ENCODE peak calls at places on chromosomes 2 and 18, in six cellular contexts. Q is esophagus squamous epithelium; S is AG09309; M is breast epithelium; U is CD8-positive, alpha-beta T cell; I is GM12864. Y is an unnamed sample.

GRCh38 chr2:171460537-171460936 is 26.5 kb downstream of the DCAF17 start:
- DNase-seq in Q (no peak), S (no peak), M (no peak), U (no peak), I (no peak), Y (no peak)

GRCh38 chr2:237440819-237441281 is 26.9 kb upstream of the COL6A3 start:
- DNase-seq in Q (no peak), S (no peak), M (no peak), U (no peak), I (peak), Y (no peak)

GRCh38 chr2:19846030-19846429 is 55.8 kb downstream of the TTC32 start:
- DNase-seq in Q (no peak), S (no peak), M (peak), U (no peak), I (no peak), Y (no peak)

GRCh38 chr2:173719471-173719870 is 245.7 kb downstream of the SP3 start:
- DNase-seq in Q (no peak), S (no peak), M (no peak), U (no peak), I (no peak), Y (no peak)

GRCh38 chr2:185967335-185967734 is 228.7 kb downstream of the FSIP2 start:
- DNase-seq in Q (no peak), S (no peak), M (no peak), U (no peak), I (no peak), Y (no peak)

GRCh38 chr2:98383166-98383565 is 36.9 kb downstream of the CNGA3 start:
- DNase-seq in Q (no peak), S (no peak), M (no peak), U (no peak), I (no peak), Y (no peak)

GRCh38 chr18:61912476-61912875 is 19.7 kb upstream of the RNF152 start:
- DNase-seq in Q (no peak), S (no peak), M (no peak), U (no peak), I (no peak), Y (no peak)

GRCh38 chr2:88258208-88258607 is 88.1 kb downstream of the THNSL2 start:
- DNase-seq in Q (no peak), S (no peak), M (peak), U (no peak), I (no peak), Y (no peak)

GRCh38 chr2:224901121-224901676 is 141.1 kb downstream of the DOCK10 start:
- DNase-seq in Q (no peak), S (no peak), M (no peak), U (no peak), I (no peak), Y (no peak)

GRCh38 chr18:38996056-38996455 is 1430.5 kb upstream of the CELF4 start:
- DNase-seq in Q (no peak), S (no peak), M (no peak), U (no peak), I (no peak), Y (no peak)

GRCh38 chr2:109715302-109715937 is 78.7 kb upstream of the RGPD5 start:
- DNase-seq in Q (no peak), S (no peak), M (peak), U (no peak), I (no peak), Y (no peak)

GRCh38 chr18:7202119-7202680 is 28.7 kb upstream of the LRRC30 start:
- DNase-seq in Q (no peak), S (no peak), M (no peak), U (no peak), I (no peak), Y (no peak)

GRCh38 chr2:11480859-11481258 is 14.9 kb upstream of the E2F6 start:
- DNase-seq in Q (no peak), S (no peak), M (no peak), U (no peak), I (no peak), Y (no peak)

GRCh38 chr18:58027341-58027740 is 16.7 kb upstream of the NEDD4L start:
- DNase-seq in Q (no peak), S (no peak), M (no peak), U (no peak), I (no peak), Y (no peak)

GRCh38 chr2:36915627-36916026 is 50.7 kb downstream of the STRN start:
- DNase-seq in Q (no peak), S (no peak), M (no peak), U (no peak), I (no peak), Y (no peak)

GRCh38 chr2:42450136-42450535 is 43.6 kb downstream of the KCNG3 start:
- DNase-seq in Q (no peak), S (no peak), M (no peak), U (no peak), I (no peak), Y (no peak)

GRCh38 chr2:242085941-242086621 is 216.6 kb downstream of the RTP5 start:
- DNase-seq in Q (no peak), S (no peak), M (no peak), U (no peak), I (peak), Y (no peak)

GRCh38 chr2:99662761-99663341 is 173.0 kb upstream of the REV1 start:
- DNase-seq in Q (no peak), S (peak), M (peak), U (no peak), I (no peak), Y (no peak)

GRCh38 chr2:102366406-102367112 is 11.0 kb downstream of the IL18R1 start:
- DNase-seq in Q (no peak), S (no peak), M (no peak), U (no peak), I (no peak), Y (no peak)

GRCh38 chr2:14634885-14635871 is 2.7 kb downstream of the LRATD1 start:
- DNase-seq in Q (no peak), S (no peak), M (peak), U (no peak), I (no peak), Y (peak)

GRCh38 chr2:190179754-190180312 is 117.3 kb upstream of the MSTN start:
- DNase-seq in Q (no peak), S (no peak), M (no peak), U (no peak), I (no peak), Y (no peak)

GRCh38 chr2:178891265-178891958 is 84.2 kb upstream of the TTN start:
- DNase-seq in Q (no peak), S (peak), M (no peak), U (peak), I (peak), Y (no peak)

GRCh38 chr2:101698419-101699190 is 1.1 kb downstream of the MAP4K4 start:
- DNase-seq in Q (no peak), S (no peak), M (no peak), U (no peak), I (no peak), Y (no peak)

GRCh38 chr2:31987454-31987853 is 23.4 kb downstream of the MEMO1 start:
- DNase-seq in Q (no peak), S (peak), M (no peak), U (no peak), I (no peak), Y (no peak)

GRCh38 chr2:150211164-150211631 is 276.3 kb downstream of the RND3 start:
- DNase-seq in Q (no peak), S (peak), M (no peak), U (no peak), I (no peak), Y (no peak)

GRCh38 chr2:96775160-96775559 is 14.5 kb downstream of the CNNM4 start:
- DNase-seq in Q (no peak), S (no peak), M (no peak), U (no peak), I (no peak), Y (no peak)

GRCh38 chr2:120868366-120868765 is 132.7 kb downstream of the GLI2 start:
- DNase-seq in Q (no peak), S (no peak), M (no peak), U (no peak), I (no peak), Y (no peak)

GRCh38 chr2:201257941-201258665 is 2.2 kb upstream of the CASP8 start:
- DNase-seq in Q (peak), S (peak), M (peak), U (peak), I (peak), Y (no peak)

GRCh38 chr2:61185329-61185728 is 23.3 kb downstream of the C2orf74 start:
- DNase-seq in Q (no peak), S (no peak), M (no peak), U (no peak), I (no peak), Y (no peak)

GRCh38 chr2:123993728-123994323 is 31.3 kb upstream of the CNTNAP5 start:
- DNase-seq in Q (no peak), S (no peak), M (no peak), U (no peak), I (no peak), Y (no peak)

GRCh38 chr2:69716555-69717120 is 25.3 kb upstream of the ANXA4 start:
- DNase-seq in Q (no peak), S (no peak), M (no peak), U (no peak), I (no peak), Y (no peak)

GRCh38 chr2:230496891-230497290 is 80.9 kb downstream of the SP100 start:
- DNase-seq in Q (no peak), S (no peak), M (no peak), U (no peak), I (peak), Y (no peak)

GRCh38 chr2:18339326-18339725 is 221.1 kb downstream of the RDH14 start:
- DNase-seq in Q (no peak), S (no peak), M (no peak), U (no peak), I (no peak), Y (no peak)

GRCh38 chr2:139790807-139791206 is 1010.6 kb upstream of the NXPH2 start:
- DNase-seq in Q (no peak), S (no peak), M (no peak), U (no peak), I (no peak), Y (peak)

GRCh38 chr18:77147418-77147852 is 14.9 kb upstream of the MBP start:
- DNase-seq in Q (no peak), S (no peak), M (no peak), U (peak), I (no peak), Y (no peak)

GRCh38 chr2:165277860-165278656 is 38.8 kb downstream of the SCN2A start:
- DNase-seq in Q (no peak), S (no peak), M (no peak), U (no peak), I (no peak), Y (no peak)

GRCh38 chr2:195146761-195147160 is 510.3 kb upstream of the SLC39A10 start:
- DNase-seq in Q (no peak), S (no peak), M (no peak), U (no peak), I (no peak), Y (no peak)

DNA sequence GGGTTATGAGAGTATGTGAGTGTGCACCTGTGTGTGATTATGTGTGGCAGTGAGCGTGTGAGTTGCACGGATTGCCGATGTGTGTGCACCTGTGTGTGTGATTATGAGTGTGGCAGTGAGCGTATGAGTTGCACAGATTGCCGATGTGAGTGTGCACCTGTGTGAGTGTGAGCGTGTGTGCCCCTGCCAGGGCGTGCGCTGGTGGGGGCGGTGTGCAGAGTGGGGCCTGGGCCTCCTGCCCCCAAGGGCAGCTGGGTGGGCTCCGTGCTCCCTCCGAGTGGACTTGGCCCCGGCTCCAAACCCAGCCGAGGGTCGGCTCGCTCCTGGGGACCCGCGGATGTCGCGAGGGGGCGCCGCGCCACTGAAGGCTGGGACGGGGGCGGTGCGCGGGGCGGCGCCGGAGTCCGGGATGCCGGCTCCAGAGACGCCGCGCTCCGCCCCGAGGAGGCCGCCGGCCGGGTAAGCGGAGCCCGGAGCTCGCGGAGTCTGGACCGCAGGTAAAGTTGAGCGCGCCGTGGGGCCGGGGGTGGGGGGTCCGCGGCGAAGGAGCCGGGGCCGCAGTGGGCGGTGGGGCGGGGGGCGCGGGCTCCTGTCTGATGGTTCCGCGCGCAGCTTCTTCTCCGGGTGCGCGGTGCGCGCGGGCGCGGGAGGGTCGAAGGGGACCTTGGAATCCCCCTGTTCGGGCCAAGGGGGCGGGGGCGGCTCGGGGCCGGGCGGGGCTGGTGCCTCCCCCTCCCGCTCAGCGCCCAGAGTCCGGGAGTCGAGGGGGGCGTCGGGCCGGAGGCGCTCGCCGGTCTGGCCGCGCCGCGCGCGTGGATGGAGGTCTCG is at the start of gene KCNG2:
- DNase-seq in Q (no peak), S (no peak), M (no peak), U (peak), I (no peak), Y (peak)
- TF ChIP-seq CTCF in Q (peak), S (no peak), M (no peak), U (no peak), I (no peak), Y (peak)

GRCh38 chr2:154402138-154402714 is 296.3 kb upstream of the KCNJ3 start:
- DNase-seq in Q (no peak), S (no peak), M (no peak), U (no peak), I (no peak), Y (no peak)
- TF ChIP-seq CTCF in Q (no peak), S (peak), M (peak), U (peak), I (peak), Y (peak)

GRCh38 chr2:196742685-196743084 is 56.8 kb downstream of the GTF3C3 start:
- DNase-seq in Q (no peak), S (no peak), M (no peak), U (no peak), I (no peak), Y (no peak)

GRCh38 chr2:196737046-196737445 is 62.4 kb downstream of the GTF3C3 start:
- DNase-seq in Q (no peak), S (no peak), M (no peak), U (no peak), I (no peak), Y (no peak)

GRCh38 chr2:196743165-196743564 is 56.3 kb downstream of the GTF3C3 start:
- DNase-seq in Q (no peak), S (no peak), M (no peak), U (no peak), I (no peak), Y (no peak)

DNA sequence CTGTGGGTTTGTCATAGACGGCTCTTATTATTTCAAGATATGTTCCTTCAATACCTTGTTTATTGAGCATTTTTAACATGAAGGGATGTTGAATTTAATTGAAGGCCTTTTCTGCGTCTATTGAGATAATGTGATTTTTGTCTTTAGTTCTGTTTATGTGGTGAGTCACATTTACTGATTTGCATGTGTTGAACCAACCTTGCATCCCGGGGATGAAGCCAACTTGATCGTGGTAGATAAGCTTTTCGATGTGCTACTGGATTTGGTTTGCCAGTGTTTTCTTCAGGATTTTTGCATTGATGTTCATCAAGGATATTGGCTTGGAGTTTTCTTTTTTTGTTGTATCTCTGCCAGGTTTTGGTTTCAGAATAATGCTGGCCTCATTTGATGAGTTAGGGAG is 60.5 kb downstream of the GTF3C3 start:
- DNase-seq in Q (no peak), S (no peak), M (no peak), U (no peak), I (no peak), Y (no peak)
- TF ChIP-seq CTCF in Q (no peak), S (no peak), M (no peak), U (no peak), I (no peak), Y (no peak)

GRCh38 chr2:75710577-75711253 is at the start of gene GCFC2:
- DNase-seq in Q (peak), S (peak), M (peak), U (peak), I (peak), Y (peak)

GRCh38 chr2:75705921-75706320 is 4.8 kb downstream of the GCFC2 start:
- DNase-seq in Q (no peak), S (no peak), M (no peak), U (no peak), I (no peak), Y (no peak)

GRCh38 chr2:75710220-75710576 is 517 bp downstream of the GCFC2 start:
- DNase-seq in Q (no peak), S (no peak), M (no peak), U (no peak), I (no peak), Y (no peak)

GRCh38 chr2:75709297-75709696 is 1.4 kb downstream of the GCFC2 start:
- DNase-seq in Q (no peak), S (no peak), M (no peak), U (no peak), I (no peak), Y (no peak)

GRCh38 chr2:75707901-75708300 is 2.8 kb downstream of the GCFC2 start:
- DNase-seq in Q (no peak), S (no peak), M (no peak), U (no peak), I (no peak), Y (no peak)
- TF ChIP-seq CTCF in Q (no peak), S (no peak), M (no peak), U (no peak), I (no peak), Y (no peak)

GRCh38 chr2:217932661-217933325 is 70.0 kb downstream of the TNS1 start:
- DNase-seq in Q (no peak), S (no peak), M (no peak), U (no peak), I (no peak), Y (no peak)
- TF ChIP-seq CTCF in Q (no peak), S (peak), M (no peak), U (no peak), I (no peak), Y (no peak)

GRCh38 chr2:216557820-216558219 is 59.2 kb downstream of the RPL37A start:
- DNase-seq in Q (no peak), S (no peak), M (no peak), U (no peak), I (no peak), Y (no peak)

GRCh38 chr2:216557413-216557812 is 58.8 kb downstream of the RPL37A start:
- DNase-seq in Q (no peak), S (no peak), M (no peak), U (no peak), I (no peak), Y (no peak)

GRCh38 chr2:216555274-216555673 is 56.6 kb downstream of the RPL37A start:
- DNase-seq in Q (no peak), S (no peak), M (peak), U (no peak), I (no peak), Y (no peak)

GRCh38 chr2:216554755-216555154 is 56.1 kb downstream of the RPL37A start:
- DNase-seq in Q (no peak), S (no peak), M (peak), U (no peak), I (no peak), Y (no peak)

GRCh38 chr2:216556202-216556601 is 57.6 kb downstream of the RPL37A start:
- DNase-seq in Q (no peak), S (no peak), M (no peak), U (no peak), I (no peak), Y (no peak)
- TF ChIP-seq CTCF in Q (no peak), S (no peak), M (no peak), U (no peak), I (no peak), Y (no peak)